ENCODE peak calls at places on chromosomes 16 and 17, in six cellular contexts. One of them, this sample, is unnamed.

GRCh38 chr16:70529051-70529777 is 5.6 kb downstream of the SF3B3 start:
- DNase-seq in K562: peak
- DNase-seq in GM12878: no peak
- DNase-seq in H1: no peak
- DNase-seq in GM12892: no peak
- DNase-seq in HepG2: peak
- DNase-seq in this sample: no peak

GRCh38 chr16:81335669-81336068 is 20.9 kb downstream of the GAN start:
- DNase-seq in K562: no peak
- DNase-seq in GM12878: no peak
- DNase-seq in H1: no peak
- DNase-seq in GM12892: no peak
- DNase-seq in HepG2: no peak
- DNase-seq in this sample: no peak

GRCh38 chr16:68776821-68777485 is 39.9 kb downstream of the CDH1 start:
- DNase-seq in K562: no peak
- DNase-seq in GM12878: peak
- DNase-seq in H1: no peak
- DNase-seq in GM12892: peak
- DNase-seq in HepG2: no peak
- DNase-seq in this sample: peak

GRCh38 chr17:1177099-1177996 is 2.4 kb downstream of the ABR start:
- DNase-seq in K562: no peak
- DNase-seq in GM12878: no peak
- DNase-seq in H1: no peak
- DNase-seq in GM12892: no peak
- DNase-seq in HepG2: no peak
- DNase-seq in this sample: no peak

GRCh38 chr17:59652119-59652518 is 32.4 kb downstream of the CLTC start:
- DNase-seq in K562: no peak
- DNase-seq in GM12878: no peak
- DNase-seq in H1: no peak
- DNase-seq in GM12892: no peak
- DNase-seq in HepG2: no peak
- DNase-seq in this sample: no peak

GRCh38 chr17:78831688-78832540 is 8.7 kb downstream of the USP36 start:
- DNase-seq in K562: no peak
- DNase-seq in GM12878: no peak
- DNase-seq in H1: no peak
- DNase-seq in GM12892: no peak
- DNase-seq in HepG2: peak
- DNase-seq in this sample: no peak

GRCh38 chr17:9177212-9177611 is 155.9 kb downstream of the NTN1 start:
- DNase-seq in K562: no peak
- DNase-seq in GM12878: no peak
- DNase-seq in H1: no peak
- DNase-seq in GM12892: no peak
- DNase-seq in HepG2: no peak
- DNase-seq in this sample: no peak

GRCh38 chr16:70761656-70762055 is 39.3 kb downstream of the VAC14 start:
- DNase-seq in K562: no peak
- DNase-seq in GM12878: no peak
- DNase-seq in H1: no peak
- DNase-seq in GM12892: no peak
- DNase-seq in HepG2: no peak
- DNase-seq in this sample: no peak

GRCh38 chr17:48002208-48002919 is 31.5 kb downstream of the CDK5RAP3 start:
- DNase-seq in K562: peak
- DNase-seq in GM12878: peak
- DNase-seq in H1: no peak
- DNase-seq in GM12892: no peak
- DNase-seq in HepG2: peak
- DNase-seq in this sample: no peak

GRCh38 chr16:27316038-27316680 is 2.4 kb downstream of the IL4R start:
- DNase-seq in K562: no peak
- DNase-seq in GM12878: no peak
- DNase-seq in H1: no peak
- DNase-seq in GM12892: no peak
- DNase-seq in HepG2: no peak
- DNase-seq in this sample: no peak

GRCh38 chr17:59409336-59410048 is 78.0 kb downstream of the YPEL2 start:
- DNase-seq in K562: no peak
- DNase-seq in GM12878: no peak
- DNase-seq in H1: no peak
- DNase-seq in GM12892: no peak
- DNase-seq in HepG2: no peak
- DNase-seq in this sample: no peak

GRCh38 chr16:75074920-75075687 is 41.5 kb downstream of the LDHD start:
- DNase-seq in K562: peak
- DNase-seq in GM12878: peak
- DNase-seq in H1: no peak
- DNase-seq in GM12892: peak
- DNase-seq in HepG2: no peak
- DNase-seq in this sample: peak

GRCh38 chr16:69321080-69321479 is 9.3 kb downstream of the PDF start:
- DNase-seq in K562: no peak
- DNase-seq in GM12878: no peak
- DNase-seq in H1: no peak
- DNase-seq in GM12892: no peak
- DNase-seq in HepG2: no peak
- DNase-seq in this sample: no peak

GRCh38 chr16:1723450-1724147 is 17.6 kb downstream of the MAPK8IP3 start:
- DNase-seq in K562: peak
- DNase-seq in GM12878: no peak
- DNase-seq in H1: no peak
- DNase-seq in GM12892: no peak
- DNase-seq in HepG2: peak
- DNase-seq in this sample: no peak

GRCh38 chr17:69637399-69638165 is 223.1 kb downstream of the MAP2K6 start:
- DNase-seq in K562: no peak
- DNase-seq in GM12878: no peak
- DNase-seq in H1: no peak
- DNase-seq in GM12892: no peak
- DNase-seq in HepG2: no peak
- DNase-seq in this sample: no peak

GRCh38 chr17:81387235-81388060 is 7.8 kb upstream of the BAHCC1 start:
- DNase-seq in K562: no peak
- DNase-seq in GM12878: no peak
- DNase-seq in H1: no peak
- DNase-seq in GM12892: peak
- DNase-seq in HepG2: no peak
- DNase-seq in this sample: peak

GRCh38 chr17:32494621-32495346 is 8.0 kb downstream of the CDK5R1 start:
- DNase-seq in K562: no peak
- DNase-seq in GM12878: no peak
- DNase-seq in H1: no peak
- DNase-seq in GM12892: no peak
- DNase-seq in HepG2: no peak
- DNase-seq in this sample: no peak

DNA sequence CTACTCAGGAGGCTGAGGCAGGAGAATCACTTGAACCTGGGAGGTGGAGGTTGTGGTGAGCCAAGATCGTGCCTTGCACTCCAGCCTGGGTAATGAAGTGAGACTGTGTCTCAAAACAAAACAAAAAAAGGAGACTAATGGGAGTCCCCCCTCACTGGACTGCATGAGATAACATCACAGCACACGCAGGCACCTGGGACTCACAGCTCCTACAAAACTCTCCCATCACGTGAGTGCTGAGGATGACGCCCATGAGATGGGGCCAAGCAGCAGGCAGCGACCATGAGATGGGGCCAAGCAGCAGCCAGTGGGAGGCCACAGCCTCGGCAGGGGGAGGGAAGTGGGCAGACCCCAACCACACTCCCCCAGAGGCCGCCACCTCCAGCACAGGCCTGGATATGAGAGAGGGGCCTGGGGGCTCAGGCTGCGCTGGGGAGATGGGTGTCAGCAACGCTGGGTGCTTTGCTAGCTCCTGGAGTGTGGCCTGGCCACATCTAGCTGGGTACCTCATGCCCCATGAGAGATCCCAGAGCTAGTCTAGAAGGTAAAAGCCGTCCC is 15.4 kb downstream of the DNAAF8 start:
- DNase-seq in K562: no peak
- DNase-seq in GM12878: no peak
- DNase-seq in H1: no peak
- DNase-seq in GM12892: no peak
- DNase-seq in HepG2: no peak
- DNase-seq in this sample: no peak
- TF ChIP-seq TAF1 in K562: no peak
- TF ChIP-seq TAF1 in GM12878: no peak
- TF ChIP-seq TAF1 in H1: no peak
- TF ChIP-seq TAF1 in GM12892: no peak
- TF ChIP-seq TAF1 in HepG2: no peak
- TF ChIP-seq TAF1 in this sample: no peak

DNA sequence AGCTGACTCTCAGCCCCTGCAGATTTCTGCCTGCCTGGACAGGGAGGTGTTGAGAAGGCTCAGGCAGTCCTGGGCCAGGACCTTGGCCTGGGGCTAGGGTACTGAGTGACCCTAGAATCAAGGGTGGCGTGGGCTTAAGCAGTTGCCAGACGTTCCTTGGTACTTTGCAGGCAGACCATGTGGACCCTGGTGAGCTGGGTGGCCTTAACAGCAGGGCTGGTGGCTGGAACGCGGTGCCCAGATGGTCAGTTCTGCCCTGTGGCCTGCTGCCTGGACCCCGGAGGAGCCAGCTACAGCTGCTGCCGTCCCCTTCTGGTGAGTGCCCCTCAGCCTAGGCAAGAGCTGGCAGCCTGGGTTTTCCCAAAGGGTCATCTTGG is 3.9 kb downstream of the GRN start:
- DNase-seq in K562: no peak
- DNase-seq in GM12878: no peak
- DNase-seq in H1: no peak
- DNase-seq in GM12892: no peak
- DNase-seq in HepG2: no peak
- DNase-seq in this sample: no peak
- TF ChIP-seq POLR2A in K562: no peak
- TF ChIP-seq POLR2A in GM12878: peak
- TF ChIP-seq POLR2A in H1: no peak
- TF ChIP-seq POLR2A in GM12892: no peak
- TF ChIP-seq POLR2A in HepG2: no peak
- TF ChIP-seq POLR2A in this sample: no peak

DNA sequence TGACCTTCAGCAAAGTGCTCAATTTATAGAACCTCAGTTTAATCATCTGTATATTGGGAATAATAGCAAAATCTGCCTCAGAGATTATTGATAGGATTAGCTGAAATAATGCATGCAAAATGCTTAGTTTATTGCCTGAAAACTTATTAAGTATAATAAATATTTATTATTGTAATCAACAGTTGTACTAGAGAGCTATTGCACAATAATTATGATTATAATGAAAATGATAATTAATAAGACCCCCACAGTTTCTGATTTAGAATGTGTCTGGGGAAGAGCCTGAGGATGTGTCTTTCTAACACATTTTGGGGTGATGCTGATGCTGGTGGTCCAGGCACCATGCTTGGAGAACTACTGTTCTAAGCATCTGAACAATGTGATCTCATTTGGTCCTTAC is 419.6 kb downstream of the NPIPA7 start:
- DNase-seq in K562: no peak
- DNase-seq in GM12878: no peak
- DNase-seq in H1: no peak
- DNase-seq in GM12892: no peak
- DNase-seq in HepG2: no peak
- DNase-seq in this sample: no peak
- TF ChIP-seq TAF1 in K562: no peak
- TF ChIP-seq TAF1 in GM12878: no peak
- TF ChIP-seq TAF1 in H1: no peak
- TF ChIP-seq TAF1 in GM12892: no peak
- TF ChIP-seq TAF1 in HepG2: no peak
- TF ChIP-seq TAF1 in this sample: no peak

GRCh38 chr16:85553436-85554113 is 59.5 kb upstream of the GSE1 start:
- DNase-seq in K562: no peak
- DNase-seq in GM12878: no peak
- DNase-seq in H1: no peak
- DNase-seq in GM12892: peak
- DNase-seq in HepG2: peak
- DNase-seq in this sample: peak
- TF ChIP-seq POLR2A in K562: no peak
- TF ChIP-seq POLR2A in GM12878: peak
- TF ChIP-seq POLR2A in H1: peak
- TF ChIP-seq POLR2A in GM12892: peak
- TF ChIP-seq POLR2A in HepG2: no peak
- TF ChIP-seq POLR2A in this sample: no peak

DNA sequence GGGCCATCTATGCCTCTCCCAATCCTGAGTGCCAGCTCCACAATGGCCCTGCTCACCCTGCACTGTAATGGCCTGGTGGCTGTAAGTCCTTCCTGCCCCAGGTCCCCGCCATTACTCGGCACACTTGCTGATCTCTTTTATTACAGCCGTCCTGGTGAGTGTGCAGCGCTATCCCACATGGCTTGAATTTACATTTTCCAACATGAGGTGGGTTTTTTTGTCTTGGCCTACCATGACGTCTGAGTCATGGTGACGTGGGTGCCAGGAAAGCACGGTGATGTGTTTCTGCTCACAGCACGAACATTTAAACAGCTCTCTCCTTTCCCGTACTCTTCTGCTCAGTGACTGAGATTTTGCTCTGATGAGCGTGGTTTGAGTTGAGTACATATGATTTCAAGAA is 55.2 kb upstream of the FOXF1 start:
- DNase-seq in K562: no peak
- DNase-seq in GM12878: no peak
- DNase-seq in H1: no peak
- DNase-seq in GM12892: no peak
- DNase-seq in HepG2: no peak
- DNase-seq in this sample: no peak
- TF ChIP-seq TAF1 in K562: no peak
- TF ChIP-seq TAF1 in GM12878: no peak
- TF ChIP-seq TAF1 in H1: no peak
- TF ChIP-seq TAF1 in GM12892: no peak
- TF ChIP-seq TAF1 in HepG2: no peak
- TF ChIP-seq TAF1 in this sample: no peak

DNA sequence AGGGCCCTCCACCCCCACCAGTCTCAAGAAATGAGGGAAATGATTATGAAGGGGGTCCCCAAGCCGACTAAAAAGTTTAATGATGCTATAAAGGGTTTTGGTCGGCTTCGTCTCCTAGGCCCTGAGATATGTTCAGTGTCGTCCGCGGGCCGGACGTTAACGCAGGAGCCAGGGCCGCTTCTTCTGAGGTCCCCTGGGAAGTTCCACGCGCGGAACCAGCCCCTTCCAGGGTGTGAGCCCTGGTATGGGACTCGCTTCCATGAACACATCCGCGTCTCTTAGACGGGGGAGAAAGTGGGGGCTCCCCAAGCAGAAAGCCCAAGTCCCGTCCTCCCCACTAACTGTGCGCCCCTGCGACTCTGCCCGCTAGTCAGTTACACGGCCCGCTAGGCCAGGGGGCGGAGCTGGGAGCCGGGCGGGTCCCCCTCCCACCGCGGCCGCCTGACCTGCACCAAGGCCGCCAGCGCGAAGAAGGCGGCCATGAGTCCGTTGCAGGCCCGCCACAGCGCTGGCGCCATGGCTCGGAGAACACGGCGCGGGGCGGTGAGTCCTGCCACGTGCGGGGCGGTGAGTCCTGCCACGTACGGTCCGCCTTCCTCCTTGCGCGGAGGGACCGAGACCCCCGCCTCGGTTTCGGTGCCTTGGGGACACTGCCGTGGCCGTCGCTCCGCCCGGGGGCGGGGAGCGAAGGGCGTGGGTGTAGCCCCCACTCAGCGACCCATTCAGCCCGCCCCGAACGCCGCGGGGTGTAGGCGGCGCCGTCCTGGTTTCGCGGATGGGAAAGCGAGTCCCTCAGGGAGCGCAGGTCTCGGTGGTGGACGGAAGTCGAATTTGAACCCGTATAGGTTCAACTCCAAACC is at the start of gene TMEM220:
- DNase-seq in K562: no peak
- DNase-seq in GM12878: no peak
- DNase-seq in H1: peak
- DNase-seq in GM12892: peak
- DNase-seq in HepG2: peak
- DNase-seq in this sample: peak
- TF ChIP-seq POLR2A in K562: no peak
- TF ChIP-seq POLR2A in GM12878: peak
- TF ChIP-seq POLR2A in H1: peak
- TF ChIP-seq POLR2A in GM12892: peak
- TF ChIP-seq POLR2A in HepG2: peak
- TF ChIP-seq POLR2A in this sample: no peak